ENCODE peak calls at places on chromosomes 6 and 20, in four cellular contexts. E, X, L and T are unnamed samples. For H3K36me3, the result is how much of the 10 kb centered on the place peaks cover.

GRCh38 chr6:130670142-130670541 is 157.1 kb upstream of the SMLR1 start:
- DNase-seq in E (no peak), X (no peak), L (no peak), T (no peak)

GRCh38 chr6:163813979-163814493 is 399.5 kb downstream of the QKI start:
- DNase-seq in E (no peak), X (no peak), L (no peak), T (no peak)

GRCh38 chr6:57173056-57173885 is 1.1 kb downstream of the BAG2 start:
- DNase-seq in E (no peak), X (peak), L (no peak), T (no peak)

GRCh38 chr6:16819752-16820151 is 58.5 kb upstream of the ATXN1 start:
- DNase-seq in E (no peak), X (no peak), L (no peak), T (no peak)

GRCh38 chr20:50710492-50711063 is 19.2 kb upstream of the RIPOR3 start:
- DNase-seq in E (no peak), X (peak), L (no peak), T (no peak)

GRCh38 chr20:61173966-61174725 is 77.9 kb upstream of the CDH4 start:
- DNase-seq in E (no peak), X (no peak), L (no peak), T (no peak)

GRCh38 chr6:121896363-121896762 is 460.9 kb downstream of the GJA1 start:
- DNase-seq in E (no peak), X (no peak), L (no peak), T (no peak)

GRCh38 chr6:11878735-11879134 is 100.1 kb upstream of the ADTRP start:
- DNase-seq in E (no peak), X (no peak), L (no peak), T (no peak)

GRCh38 chr20:41047975-41048305 is 19.3 kb downstream of the TOP1 start:
- DNase-seq in E (no peak), X (no peak), L (no peak), T (no peak)

GRCh38 chr20:22502731-22503191 is 81.6 kb downstream of the FOXA2 start:
- DNase-seq in E (no peak), X (no peak), L (no peak), T (no peak)

GRCh38 chr20:35009665-35010328 is 54.1 kb downstream of the MYH7B start:
- DNase-seq in E (no peak), X (no peak), L (no peak), T (no peak)

GRCh38 chr20:35011589-35012226 is 56.0 kb downstream of the MYH7B start:
- DNase-seq in E (no peak), X (no peak), L (no peak), T (no peak)

GRCh38 chr20:35008411-35009342 is 53.0 kb downstream of the MYH7B start:
- DNase-seq in E (peak), X (peak), L (no peak), T (peak)

GRCh38 chr20:35012227-35013069 is 56.8 kb downstream of the MYH7B start:
- DNase-seq in E (no peak), X (peak), L (no peak), T (peak)

DNA sequence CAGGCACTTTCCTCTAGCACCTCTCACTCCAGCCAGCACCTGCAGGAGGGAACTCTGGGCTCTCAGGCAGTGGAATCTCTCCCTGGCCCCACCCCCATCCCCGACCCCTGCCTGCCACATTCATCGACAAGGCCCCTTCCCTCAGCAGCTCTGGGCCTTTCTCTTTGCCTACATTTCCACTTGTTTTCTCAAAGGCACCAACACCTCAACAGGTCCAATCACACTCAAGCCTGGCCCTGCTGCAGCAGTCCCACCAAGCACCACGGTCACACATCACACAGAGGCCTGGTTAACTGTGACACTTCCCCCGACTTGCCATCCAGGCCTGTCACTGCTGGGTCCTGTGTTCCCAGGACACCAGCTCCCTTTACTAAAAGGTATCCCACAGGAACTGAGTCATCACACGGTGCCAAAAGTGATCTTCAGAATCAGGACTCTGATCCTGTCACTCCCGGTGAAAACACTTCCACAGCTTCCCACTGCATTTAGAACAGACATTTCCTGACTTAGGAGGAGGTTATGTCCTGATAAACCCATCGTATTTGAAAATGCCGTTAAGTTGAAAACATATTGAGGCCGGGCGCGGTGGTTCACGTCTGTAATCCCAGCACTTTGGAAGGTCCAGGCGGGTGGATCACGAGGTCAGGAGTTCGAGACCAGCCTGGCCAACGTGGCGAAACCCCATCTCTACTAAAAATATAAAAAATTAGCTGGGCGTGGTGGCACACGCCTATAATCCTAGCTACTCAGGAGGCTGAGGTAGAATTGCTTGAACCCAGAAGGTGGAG is 54.9 kb downstream of the MYH7B start:
- DNase-seq in E (no peak), X (no peak), L (no peak), T (peak)
- H3K36me3 ChIP-seq in E (under half), X (under half), L (half or more), T (half or more)

GRCh38 chr6:43781572-43781928 is 11.5 kb downstream of the VEGFA start:
- DNase-seq in E (no peak), X (no peak), L (no peak), T (no peak)
- H3K36me3 ChIP-seq in E (under half), X (under half), L (half or more), T (half or more)

GRCh38 chr6:167912494-167912893 is 85.0 kb upstream of the KIF25 start:
- DNase-seq in E (no peak), X (no peak), L (no peak), T (no peak)
- H3K36me3 ChIP-seq in E (under half), X (under half), L (half or more), T (under half)

DNA sequence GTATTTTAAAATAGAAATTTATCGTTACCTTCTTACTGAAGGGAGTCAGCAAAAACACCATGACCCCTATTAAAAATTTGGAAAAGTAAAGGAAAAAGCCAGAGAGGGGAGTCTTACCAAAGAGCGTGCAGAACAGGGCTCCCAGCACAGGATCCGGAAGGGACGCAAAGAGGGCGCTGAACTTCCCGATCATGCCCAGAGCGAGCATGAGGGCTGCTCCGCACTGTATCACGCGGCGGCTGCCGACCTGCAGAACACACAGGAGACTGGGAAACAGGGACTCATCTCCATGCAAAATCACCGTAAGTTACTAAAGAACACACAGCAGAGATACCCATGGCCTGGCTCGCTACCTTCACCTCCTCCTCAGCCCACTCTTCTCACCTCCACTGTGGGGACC is 138.6 kb downstream of the SLC23A2 start:
- DNase-seq in E (no peak), X (peak), L (no peak), T (no peak)
- H3K36me3 ChIP-seq in E (under half), X (under half), L (half or more), T (half or more)

DNA sequence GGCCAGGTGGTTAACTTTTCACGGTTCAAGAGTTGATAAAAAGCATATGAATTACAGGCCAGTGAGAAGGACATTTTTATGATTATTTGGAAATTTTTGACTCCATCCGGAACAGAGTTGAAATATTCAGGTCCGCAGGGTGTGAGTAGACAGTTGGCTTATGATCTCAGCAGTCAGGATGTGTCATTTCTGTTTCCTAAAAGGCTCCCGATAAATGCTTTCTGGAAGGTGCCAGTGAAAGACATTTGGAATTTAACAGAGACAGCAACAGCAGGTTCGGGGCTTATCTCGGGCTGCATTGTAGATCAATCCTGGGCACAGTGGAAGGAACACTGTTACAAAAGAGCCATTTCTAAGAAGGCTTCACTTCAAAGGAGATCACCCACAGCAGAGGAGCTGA is 934.5 kb downstream of the KIF16B start:
- DNase-seq in E (no peak), X (no peak), L (no peak), T (no peak)
- H3K36me3 ChIP-seq in E (under half), X (under half), L (under half), T (under half)

GRCh38 chr6:136160255-136160654 is 89.9 kb downstream of the MTFR2 start:
- DNase-seq in E (no peak), X (no peak), L (no peak), T (no peak)

GRCh38 chr6:136163260-136163659 is 86.9 kb downstream of the MTFR2 start:
- DNase-seq in E (no peak), X (no peak), L (no peak), T (no peak)

GRCh38 chr6:136158398-136158797 is 91.7 kb downstream of the MTFR2 start:
- DNase-seq in E (no peak), X (peak), L (no peak), T (peak)

GRCh38 chr6:136161950-136162349 is 88.2 kb downstream of the MTFR2 start:
- DNase-seq in E (no peak), X (no peak), L (no peak), T (no peak)

DNA sequence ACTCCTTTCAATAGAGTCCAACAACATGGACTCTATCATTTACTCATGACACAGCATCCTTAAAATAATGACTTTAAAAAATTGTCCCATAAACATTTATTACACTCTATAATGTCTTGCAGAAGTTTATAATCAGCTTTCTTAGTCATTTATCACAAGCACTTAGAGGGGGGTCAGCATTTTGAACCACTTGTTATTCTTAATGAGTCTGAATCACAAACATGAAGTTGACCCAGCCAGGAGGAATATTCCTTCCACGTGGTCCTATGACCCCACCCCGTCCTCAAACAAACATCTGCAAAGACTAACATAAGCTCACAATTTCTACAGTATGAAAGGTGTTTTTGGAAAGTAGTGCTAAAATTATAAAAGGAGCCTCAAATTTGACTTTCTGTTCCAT is 91.1 kb downstream of the MTFR2 start:
- DNase-seq in E (no peak), X (no peak), L (no peak), T (no peak)
- H3K36me3 ChIP-seq in E (under half), X (under half), L (under half), T (under half)

DNA sequence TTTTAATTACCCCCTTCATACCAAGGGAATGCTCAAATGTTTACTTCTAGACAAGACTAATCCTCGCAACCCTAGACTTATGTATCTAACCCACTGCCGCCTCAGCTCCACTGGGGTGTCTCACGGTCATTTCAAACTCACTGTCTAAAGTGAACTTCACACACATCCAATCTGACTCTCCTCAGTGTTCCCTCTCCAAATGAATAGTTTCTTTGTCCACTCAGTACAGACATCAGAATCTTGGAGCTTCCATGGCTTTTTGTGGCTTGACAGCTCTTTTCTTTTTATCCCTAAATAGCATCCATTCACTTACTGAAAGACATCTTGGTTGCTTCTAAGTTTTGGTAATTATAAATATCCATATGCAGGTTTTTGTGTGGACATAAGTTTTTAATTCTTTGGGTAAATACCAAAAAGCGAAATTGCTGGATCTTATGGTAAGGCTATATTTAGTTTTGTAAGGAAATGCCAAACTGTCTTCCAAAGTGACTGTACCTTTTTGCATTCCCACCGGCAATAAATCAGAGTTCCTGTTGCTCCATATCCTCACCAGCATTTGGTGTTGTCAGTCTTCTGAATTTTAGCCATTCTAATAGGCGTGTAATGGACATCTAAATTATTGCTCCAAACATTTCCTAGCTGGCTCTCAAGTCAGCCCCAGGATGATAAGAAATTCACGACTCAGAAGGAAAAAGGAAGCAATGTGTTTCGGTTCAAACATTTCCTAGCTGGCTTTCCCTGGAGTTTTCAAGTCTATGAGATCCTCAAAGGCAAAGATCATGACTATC is 73.1 kb downstream of the DNAAF9 start:
- DNase-seq in E (no peak), X (no peak), L (no peak), T (no peak)
- H3K36me3 ChIP-seq in E (under half), X (under half), L (half or more), T (under half)

GRCh38 chr20:62802026-62802712 is 2.5 kb upstream of the OGFR start:
- DNase-seq in E (no peak), X (no peak), L (no peak), T (no peak)
- H3K36me3 ChIP-seq in E (under half), X (under half), L (half or more), T (under half)

GRCh38 chr20:3802524-3803239 is 6.6 kb downstream of the CDC25B start:
- DNase-seq in E (no peak), X (no peak), L (no peak), T (no peak)

GRCh38 chr20:3800878-3801260 is 4.8 kb downstream of the CDC25B start:
- DNase-seq in E (no peak), X (no peak), L (no peak), T (no peak)

GRCh38 chr20:3803289-3803688 is 7.2 kb downstream of the CDC25B start:
- DNase-seq in E (no peak), X (no peak), L (no peak), T (no peak)

GRCh38 chr20:3801299-3801698 is 5.2 kb downstream of the CDC25B start:
- DNase-seq in E (no peak), X (no peak), L (no peak), T (no peak)

DNA sequence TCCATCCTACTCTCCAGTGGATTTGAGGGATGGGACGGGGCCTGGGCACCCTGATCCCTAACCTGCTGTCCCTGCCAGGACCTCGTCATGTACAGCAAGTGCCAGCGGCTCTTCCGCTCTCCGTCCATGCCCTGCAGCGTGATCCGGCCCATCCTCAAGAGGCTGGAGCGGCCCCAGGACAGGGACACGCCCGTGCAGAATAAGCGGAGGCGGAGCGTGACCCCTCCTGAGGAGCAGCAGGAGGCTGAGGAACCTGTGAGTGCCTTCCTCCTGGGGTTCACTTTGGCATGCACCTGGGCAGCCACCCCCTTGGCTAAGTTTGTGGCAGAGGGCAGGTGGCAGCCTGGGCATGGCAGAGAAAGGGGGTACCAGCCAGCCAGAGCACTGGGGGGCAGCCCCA is 5.7 kb downstream of the CDC25B start:
- DNase-seq in E (no peak), X (peak), L (no peak), T (no peak)
- H3K36me3 ChIP-seq in E (under half), X (under half), L (half or more), T (under half)

GRCh38 chr6:42692151-42692911 is 30.1 kb downstream of the PRPH2 start:
- DNase-seq in E (no peak), X (peak), L (no peak), T (peak)

GRCh38 chr6:42693725-42694323 is 28.6 kb downstream of the PRPH2 start:
- DNase-seq in E (no peak), X (no peak), L (no peak), T (peak)

GRCh38 chr6:42690872-42691271 is 31.5 kb downstream of the PRPH2 start:
- DNase-seq in E (no peak), X (peak), L (no peak), T (no peak)

GRCh38 chr6:42689371-42689770 is 33.0 kb downstream of the PRPH2 start:
- DNase-seq in E (no peak), X (no peak), L (no peak), T (no peak)

DNA sequence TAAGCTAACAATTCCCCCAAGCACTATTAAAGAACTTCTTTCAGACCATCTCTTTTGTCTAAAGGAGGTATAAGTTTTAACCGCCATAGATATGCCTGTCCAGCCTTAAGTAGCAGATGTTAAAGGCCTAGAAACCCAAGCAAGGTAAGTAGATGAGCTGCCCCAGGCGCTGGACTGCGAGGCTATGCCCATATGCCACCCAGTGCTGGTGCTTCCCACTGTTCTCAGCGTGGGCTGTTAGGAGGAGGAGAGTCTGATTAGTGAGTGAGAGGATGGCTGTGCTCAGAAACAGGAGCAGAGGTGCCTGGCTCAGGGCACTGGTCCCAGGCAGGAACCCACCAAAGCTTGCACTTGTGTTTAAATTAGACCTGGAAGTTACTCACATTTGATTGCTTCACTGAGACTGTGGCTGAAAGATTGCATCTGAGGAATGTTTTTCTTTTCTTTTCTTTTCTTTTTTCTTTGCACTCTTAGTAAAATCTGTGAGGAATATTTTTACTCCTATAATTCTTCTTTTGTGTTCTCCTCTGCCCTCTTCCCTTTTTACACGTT is 32.2 kb downstream of the PRPH2 start:
- DNase-seq in E (no peak), X (peak), L (no peak), T (no peak)
- H3K36me3 ChIP-seq in E (under half), X (under half), L (half or more), T (half or more)